ENCODE peak calls at places on chromosomes 2 and 18, in five cellular contexts. W is cardiac muscle cell; X is GM23248; J is T-helper 2 cell; Y is stimulated activated CD4-positive, alpha-beta T cell treated with anti-CD3 and anti-CD28 coated beads, TNF-alpha, amount 100 ng/mL, for 48 hours. U is an unnamed sample.

GRCh38 chr2:71696381-71696780 is 243.0 kb downstream of the DYSF start:
- DNase-seq in X (no peak), Y (no peak), W (no peak), J (no peak), U (no peak)

GRCh38 chr2:129810521-129810920 is 168.9 kb upstream of the RAB6C start:
- DNase-seq in Y (no peak), X (no peak), W (no peak), J (no peak), U (no peak)

GRCh38 chr18:3611313-3612038 is 161.5 kb downstream of the TGIF1 start:
- DNase-seq in J (no peak), X (peak; percentile 64), Y (no peak), W (no peak), U (no peak)

GRCh38 chr18:3420919-3421279 is 29.1 kb upstream of the TGIF1 start:
- DNase-seq in W (no peak), J (no peak), X (no peak), Y (no peak), U (no peak)

GRCh38 chr2:85796549-85797262 is 42.9 kb downstream of the ATOH8 start:
- DNase-seq in J (no peak), X (peak; percentile 58), W (no peak), Y (no peak), U (no peak)

GRCh38 chr2:71446505-71446904 is 6.9 kb upstream of the DYSF start:
- DNase-seq in X (no peak), Y (no peak), W (no peak), J (no peak), U (no peak)

GRCh38 chr2:144162652-144163051 is 357.3 kb downstream of the ZEB2 start:
- DNase-seq in X (no peak), J (peak; percentile 52), Y (no peak), W (peak; percentile 22), U (peak; percentile 65)

GRCh38 chr2:218003994-218004419 is 1.2 kb upstream of the TNS1 start:
- DNase-seq in X (peak; percentile 96), W (peak; percentile 47), J (no peak), Y (no peak), U (no peak)

GRCh38 chr2:57453929-57454328 is 592.7 kb upstream of the VRK2 start:
- DNase-seq in X (no peak), W (no peak), J (no peak), Y (no peak), U (no peak)

GRCh38 chr18:21652073-21652472 is 40.0 kb downstream of the SNRPD1 start:
- DNase-seq in W (no peak), X (no peak), J (no peak), Y (no peak), U (no peak)

GRCh38 chr2:42474765-42475454 is 18.9 kb downstream of the KCNG3 start:
- DNase-seq in W (no peak), Y (no peak), J (no peak), X (no peak), U (peak; percentile 14)

GRCh38 chr2:181812106-181812745 is 79.3 kb upstream of the ITPRID2 start:
- DNase-seq in Y (no peak), W (no peak), X (peak; percentile 36), J (no peak), U (no peak)

GRCh38 chr2:136966485-136966884 is 201.1 kb downstream of the THSD7B start:
- DNase-seq in Y (no peak), X (no peak), J (no peak), W (no peak), U (no peak)

GRCh38 chr2:239726091-239726591 is 299.0 kb downstream of the NDUFA10 start:
- DNase-seq in J (no peak), X (no peak), Y (no peak), W (no peak), U (no peak)

GRCh38 chr2:71706836-71707235 is 253.5 kb downstream of the DYSF start:
- DNase-seq in J (no peak), W (peak; percentile 55), X (no peak), Y (no peak), U (no peak)

GRCh38 chr2:173922760-173923159 is 42.4 kb downstream of the SP3 start:
- DNase-seq in X (peak; percentile 12), W (no peak), J (no peak), Y (no peak), U (no peak)

GRCh38 chr18:60599267-60599666 is 226.7 kb upstream of the MC4R start:
- DNase-seq in Y (no peak), X (no peak), W (no peak), J (no peak), U (no peak)

GRCh38 chr2:191933307-191934105 is 86.6 kb upstream of the CAVIN2 start:
- DNase-seq in W (no peak), Y (peak; percentile 21), X (peak; percentile 6), J (no peak), U (no peak)

GRCh38 chr2:188979119-188979729 is 5.1 kb downstream of the COL3A1 start:
- DNase-seq in X (no peak), J (no peak), W (no peak), Y (no peak), U (no peak)

GRCh38 chr2:234571620-234572407 is 74.9 kb upstream of the ARL4C start:
- DNase-seq in J (no peak), Y (no peak), W (no peak), X (no peak), U (peak; percentile 60)

GRCh38 chr2:54081574-54081973 is 33.8 kb upstream of the ACYP2 start:
- DNase-seq in J (peak; percentile 87), X (no peak), Y (peak; percentile 61), W (no peak), U (no peak)

GRCh38 chr2:105052773-105053172 is 14.9 kb downstream of the MRPS9 start:
- DNase-seq in X (no peak), W (no peak), Y (no peak), J (no peak), U (no peak)